ENCODE peak calls at places on chromosomes 3 and 15, in seven cellular contexts. Y is stomach, Q is coronary artery, G is C1 segment of cervical spinal cord, M is mucosa of gallbladder, W is GOT3, A is SW480. X is an unnamed sample.

GRCh38 chr15:74830868-74831267 is 4.4 kb downstream of the CPLX3 start:
- DNase-seq in Y (no peak), Q (no peak), G (peak; percentile 36), M (peak; percentile 34), W (no peak), A (no peak), X (no peak)

GRCh38 chr3:43893721-43894120 is 203.0 kb downstream of the ABHD5 start:
- DNase-seq in Y (no peak), Q (no peak), G (no peak), M (no peak), W (no peak), A (no peak), X (peak; percentile 47)

GRCh38 chr3:42515391-42515916 is 13.0 kb downstream of the VIPR1 start:
- DNase-seq in Y (peak; percentile 56), Q (peak; percentile 89), G (no peak), M (peak; percentile 80), W (no peak), A (no peak), X (no peak)

GRCh38 chr15:70387993-70388392 is 290.3 kb upstream of the TLE3 start:
- DNase-seq in Y (no peak), Q (no peak), G (no peak), M (no peak), W (no peak), A (no peak), X (no peak)

GRCh38 chr3:102180291-102180931 is 254.4 kb upstream of the ZPLD1 start:
- DNase-seq in Y (no peak), Q (no peak), G (no peak), M (no peak), W (no peak), A (no peak), X (peak; percentile 78)

GRCh38 chr15:65773386-65774111 is 18.5 kb downstream of the DENND4A start:
- DNase-seq in Y (no peak), Q (no peak), G (no peak), M (no peak), W (no peak), A (no peak), X (no peak)

GRCh38 chr15:95277266-95277665 is 1045.9 kb downstream of the MCTP2 start:
- DNase-seq in Y (no peak), Q (no peak), G (no peak), M (no peak), W (no peak), A (no peak), X (peak; percentile 57)

GRCh38 chr3:47035645-47036044 is 56.2 kb downstream of the NBEAL2 start:
- DNase-seq in Y (no peak), Q (no peak), G (no peak), M (no peak), W (no peak), A (no peak), X (no peak)

GRCh38 chr3:18575573-18575972 is 150.4 kb upstream of the SATB1 start:
- DNase-seq in Y (no peak), Q (no peak), G (no peak), M (no peak), W (no peak), A (no peak), X (no peak)

GRCh38 chr3:193389335-193389734 is 10.8 kb upstream of the ATP13A5 start:
- DNase-seq in Y (no peak), Q (no peak), G (no peak), M (no peak), W (no peak), A (no peak), X (no peak)

GRCh38 chr3:129665024-129665768 is 58.7 kb upstream of the PLXND1 start:
- DNase-seq in Y (no peak), Q (no peak), G (no peak), M (no peak), W (no peak), A (peak; percentile 13), X (peak; percentile 34)

X was measured in fibroblast of mammary gland.